ENCODE peak calls at places on chromosomes 1 and 21, in seven cellular contexts. G is brain microvascular endothelial cell; C is stimulated activated CD4-positive, alpha-beta T cell treated with anti-CD3 and anti-CD28 coated beads, Interleukin-2, amount 100 ng/mL, for 48 hours; A is NCI-H524; E is heart right ventricle; S is stimulated activated CD8-positive, alpha-beta memory T cell treated with anti-CD3 and anti-CD28 coated beads, Interleukin-7, amount 100 ng/mL, for 1 hour; B is heart left ventricle. H is an unnamed sample.

GRCh38 chr1:70764747-70765146 is 282.9 kb downstream of the PTGER3 start:
- DNase-seq in G (no peak), C (no peak), A (no peak), E (no peak), S (no peak), B (no peak), H (no peak)

GRCh38 chr1:103516693-103517092 is 8.8 kb upstream of the RNPC3 start:
- DNase-seq in G (peak), C (no peak), A (no peak), E (no peak), S (no peak), B (no peak), H (no peak)

GRCh38 chr1:94063379-94063778 is 57.6 kb downstream of the ABCA4 start:
- DNase-seq in G (peak), C (no peak), A (peak), E (peak), S (no peak), B (peak), H (peak)

GRCh38 chr1:209651148-209651547 is 1.1 kb downstream of the LAMB3 start:
- DNase-seq in G (peak), C (peak), A (no peak), E (peak), S (no peak), B (peak), H (peak)

GRCh38 chr1:61221642-61222041 is 139.3 kb downstream of the NFIA start:
- DNase-seq in G (no peak), C (no peak), A (no peak), E (no peak), S (no peak), B (no peak), H (no peak)

GRCh38 chr1:15245593-15246325 is 1.3 kb upstream of the FHAD1 start:
- DNase-seq in G (no peak), C (no peak), A (no peak), E (no peak), S (no peak), B (no peak), H (no peak)

GRCh38 chr1:64245495-64245894 is 42.1 kb downstream of the UBE2U start:
- DNase-seq in G (no peak), C (no peak), A (no peak), E (no peak), S (no peak), B (no peak), H (no peak)

GRCh38 chr1:56515898-56516538 is 63.3 kb downstream of the PLPP3 start:
- DNase-seq in G (no peak), C (no peak), A (no peak), E (no peak), S (no peak), B (no peak), H (no peak)

GRCh38 chr1:197915217-197915616 is 2.0 kb upstream of the LHX9 start:
- DNase-seq in G (no peak), C (no peak), A (peak), E (no peak), S (no peak), B (no peak), H (no peak)

GRCh38 chr1:3441449-3441848 is 13.0 kb upstream of the ARHGEF16 start:
- DNase-seq in G (no peak), C (no peak), A (no peak), E (no peak), S (no peak), B (no peak), H (no peak)

GRCh38 chr21:46052703-46053651 is 44.9 kb upstream of the COL6A2 start:
- DNase-seq in G (peak), C (peak), A (no peak), E (no peak), S (no peak), B (no peak), H (no peak)

GRCh38 chr1:204104331-204105222 is 31.7 kb downstream of the SOX13 start:
- DNase-seq in G (peak), C (no peak), A (no peak), E (peak), S (no peak), B (peak), H (peak)

GRCh38 chr1:179817056-179817455 is 60.5 kb downstream of the TOR1AIP2 start:
- DNase-seq in G (no peak), C (no peak), A (no peak), E (no peak), S (no peak), B (no peak), H (no peak)

GRCh38 chr1:25080294-25081209 is 150.5 kb upstream of the RUNX3 start:
- DNase-seq in G (no peak), C (no peak), A (no peak), E (no peak), S (no peak), B (no peak), H (no peak)

GRCh38 chr1:169680377-169681019 is 30.9 kb downstream of the SELL start:
- DNase-seq in G (no peak), C (no peak), A (no peak), E (no peak), S (no peak), B (no peak), H (no peak)

GRCh38 chr21:41783476-41784150 is 16.8 kb upstream of the RIPK4 start:
- DNase-seq in G (peak), C (no peak), A (no peak), E (no peak), S (no peak), B (no peak), H (no peak)

GRCh38 chr1:7574121-7575040 is 196.7 kb upstream of the VAMP3 start:
- DNase-seq in G (no peak), C (no peak), A (no peak), E (no peak), S (no peak), B (no peak), H (no peak)

GRCh38 chr1:35324486-35324885 is 56.0 kb downstream of the ZMYM4 start:
- DNase-seq in G (peak), C (no peak), A (no peak), E (no peak), S (no peak), B (no peak), H (no peak)

GRCh38 chr1:167650266-167651160 is 20.5 kb downstream of the RCSD1 start:
- DNase-seq in G (no peak), C (no peak), A (no peak), E (peak), S (no peak), B (peak), H (peak)

GRCh38 chr1:98277111-98277510 is 356.3 kb upstream of the DPYD start:
- DNase-seq in G (peak), C (no peak), A (no peak), E (no peak), S (no peak), B (no peak), H (no peak)

GRCh38 chr1:212637902-212638301 is 29.3 kb downstream of the ATF3 start:
- DNase-seq in G (no peak), C (no peak), A (no peak), E (no peak), S (no peak), B (no peak), H (no peak)

GRCh38 chr1:37434292-37434907 is 40.0 kb upstream of the ZC3H12A start:
- DNase-seq in G (peak), C (peak), A (no peak), E (peak), S (peak), B (peak), H (peak)

GRCh38 chr1:173545688-173546087 is 57.2 kb downstream of the SLC9C2 start:
- DNase-seq in G (no peak), C (no peak), A (no peak), E (no peak), S (no peak), B (no peak), H (no peak)

GRCh38 chr21:38459490-38459889 is 38.8 kb downstream of the ERG start:
- DNase-seq in G (no peak), C (no peak), A (no peak), E (no peak), S (no peak), B (no peak), H (no peak)

GRCh38 chr1:221874285-221875003 is 132.6 kb upstream of the DUSP10 start:
- DNase-seq in G (no peak), C (no peak), A (no peak), E (no peak), S (no peak), B (no peak), H (no peak)

GRCh38 chr1:167168424-167168823 is 52.3 kb upstream of the POU2F1 start:
- DNase-seq in G (no peak), C (no peak), A (no peak), E (no peak), S (no peak), B (no peak), H (no peak)

GRCh38 chr1:23496490-23497181 is 12.7 kb upstream of the ASAP3 start:
- DNase-seq in G (no peak), C (no peak), A (no peak), E (no peak), S (no peak), B (no peak), H (no peak)

GRCh38 chr1:79197421-79197820 is 190.9 kb upstream of the ADGRL4 start:
- DNase-seq in G (peak), C (no peak), A (peak), E (no peak), S (no peak), B (no peak), H (no peak)

GRCh38 chr1:158329807-158330206 is 1.5 kb downstream of the CD1B start:
- DNase-seq in G (no peak), C (no peak), A (no peak), E (no peak), S (no peak), B (no peak), H (no peak)

GRCh38 chr1:50346621-50347020 is 76.6 kb downstream of the DMRTA2 start:
- DNase-seq in G (no peak), C (no peak), A (no peak), E (no peak), S (no peak), B (no peak), H (no peak)

GRCh38 chr1:43253173-43253572 is 16.6 kb upstream of the TMEM125 start:
- DNase-seq in G (no peak), C (no peak), A (no peak), E (no peak), S (no peak), B (no peak), H (no peak)

GRCh38 chr1:190478193-190479007 is 736 bp upstream of the BRINP3 start:
- DNase-seq in G (no peak), C (no peak), A (peak), E (no peak), S (no peak), B (no peak), H (peak)